ENCODE peak calls at places on chromosomes 13 and 19, in six cellular contexts. One of them, this sample, is unnamed. For H3K79me2, the result is how much of the 10 kb centered on the place peaks cover.

GRCh38 chr13:50419466-50419865 is 404.2 kb downstream of the KCNRG start:
- DNase-seq in mesendoderm: no peak
- DNase-seq in astrocyte: no peak
- DNase-seq in GM23248: no peak
- DNase-seq in fibroblast of lung: no peak
- DNase-seq in K562: no peak
- DNase-seq in this sample: no peak

GRCh38 chr19:5804516-5805464 is at the start of gene NRTN:
- DNase-seq in mesendoderm: peak
- DNase-seq in astrocyte: no peak
- DNase-seq in GM23248: no peak
- DNase-seq in fibroblast of lung: no peak
- DNase-seq in K562: peak
- DNase-seq in this sample: peak

GRCh38 chr13:48050550-48050949 is 13.0 kb downstream of the NUDT15 start:
- DNase-seq in mesendoderm: no peak
- DNase-seq in astrocyte: no peak
- DNase-seq in GM23248: no peak
- DNase-seq in fibroblast of lung: no peak
- DNase-seq in K562: no peak
- DNase-seq in this sample: no peak

GRCh38 chr19:811511-812048 is 10.2 kb downstream of the PLPPR3 start:
- DNase-seq in mesendoderm: no peak
- DNase-seq in astrocyte: no peak
- DNase-seq in GM23248: no peak
- DNase-seq in fibroblast of lung: no peak
- DNase-seq in K562: no peak
- DNase-seq in this sample: no peak

GRCh38 chr13:113941571-113942191 is 32.2 kb downstream of the C13orf46 start:
- DNase-seq in mesendoderm: peak
- DNase-seq in astrocyte: peak
- DNase-seq in GM23248: no peak
- DNase-seq in fibroblast of lung: peak
- DNase-seq in K562: no peak
- DNase-seq in this sample: no peak

GRCh38 chr13:35388979-35389378 is 87.5 kb downstream of the MAB21L1 start:
- DNase-seq in mesendoderm: peak
- DNase-seq in astrocyte: peak
- DNase-seq in GM23248: peak
- DNase-seq in fibroblast of lung: peak
- DNase-seq in K562: no peak
- DNase-seq in this sample: no peak

GRCh38 chr19:48872884-48873475 is 759 bp downstream of the PPP1R15A start:
- DNase-seq in mesendoderm: peak
- DNase-seq in astrocyte: peak
- DNase-seq in GM23248: peak
- DNase-seq in fibroblast of lung: peak
- DNase-seq in K562: peak
- DNase-seq in this sample: peak

GRCh38 chr13:32537580-32538233 is 888 bp downstream of the N4BP2L2 start:
- DNase-seq in mesendoderm: peak
- DNase-seq in astrocyte: no peak
- DNase-seq in GM23248: peak
- DNase-seq in fibroblast of lung: peak
- DNase-seq in K562: peak
- DNase-seq in this sample: peak

GRCh38 chr13:44153536-44153935 is 220.1 kb upstream of the SERP2 start:
- DNase-seq in mesendoderm: no peak
- DNase-seq in astrocyte: no peak
- DNase-seq in GM23248: no peak
- DNase-seq in fibroblast of lung: no peak
- DNase-seq in K562: no peak
- DNase-seq in this sample: no peak

GRCh38 chr19:39038098-39038497 is 5.7 kb upstream of the FBXO27 start:
- DNase-seq in mesendoderm: peak
- DNase-seq in astrocyte: no peak
- DNase-seq in GM23248: peak
- DNase-seq in fibroblast of lung: peak
- DNase-seq in K562: peak
- DNase-seq in this sample: no peak

GRCh38 chr13:96373597-96373996 is 283.7 kb downstream of the HS6ST3 start:
- DNase-seq in mesendoderm: no peak
- DNase-seq in astrocyte: no peak
- DNase-seq in GM23248: no peak
- DNase-seq in fibroblast of lung: no peak
- DNase-seq in K562: no peak
- DNase-seq in this sample: no peak

GRCh38 chr13:113962975-113963374 is 10.9 kb downstream of the C13orf46 start:
- DNase-seq in mesendoderm: no peak
- DNase-seq in astrocyte: no peak
- DNase-seq in GM23248: no peak
- DNase-seq in fibroblast of lung: no peak
- DNase-seq in K562: no peak
- DNase-seq in this sample: no peak

GRCh38 chr19:28883241-28883693 is 329.7 kb downstream of the UQCRFS1 start:
- DNase-seq in mesendoderm: peak
- DNase-seq in astrocyte: no peak
- DNase-seq in GM23248: peak
- DNase-seq in fibroblast of lung: peak
- DNase-seq in K562: no peak
- DNase-seq in this sample: no peak

GRCh38 chr13:33372251-33372919 is 86.8 kb upstream of the STARD13 start:
- DNase-seq in mesendoderm: no peak
- DNase-seq in astrocyte: no peak
- DNase-seq in GM23248: peak
- DNase-seq in fibroblast of lung: no peak
- DNase-seq in K562: no peak
- DNase-seq in this sample: no peak

GRCh38 chr19:5536337-5536894 is 31.3 kb downstream of the TINCR start:
- DNase-seq in mesendoderm: peak
- DNase-seq in astrocyte: peak
- DNase-seq in GM23248: peak
- DNase-seq in fibroblast of lung: peak
- DNase-seq in K562: no peak
- DNase-seq in this sample: no peak

GRCh38 chr13:83895994-83896580 is 13.8 kb upstream of the SLITRK1 start:
- DNase-seq in mesendoderm: no peak
- DNase-seq in astrocyte: peak
- DNase-seq in GM23248: no peak
- DNase-seq in fibroblast of lung: peak
- DNase-seq in K562: no peak
- DNase-seq in this sample: peak

GRCh38 chr19:55473613-55474012 is 2.8 kb upstream of the ZNF628 start:
- DNase-seq in mesendoderm: peak
- DNase-seq in astrocyte: no peak
- DNase-seq in GM23248: peak
- DNase-seq in fibroblast of lung: peak
- DNase-seq in K562: no peak
- DNase-seq in this sample: no peak

GRCh38 chr13:98541211-98541610 is 35.7 kb downstream of the STK24 start:
- DNase-seq in mesendoderm: no peak
- DNase-seq in astrocyte: no peak
- DNase-seq in GM23248: peak
- DNase-seq in fibroblast of lung: no peak
- DNase-seq in K562: no peak
- DNase-seq in this sample: no peak

GRCh38 chr13:98542568-98543379 is 34.1 kb downstream of the STK24 start:
- DNase-seq in mesendoderm: no peak
- DNase-seq in astrocyte: no peak
- DNase-seq in GM23248: peak
- DNase-seq in fibroblast of lung: no peak
- DNase-seq in K562: no peak
- DNase-seq in this sample: no peak

GRCh38 chr13:98544105-98544710 is 32.7 kb downstream of the STK24 start:
- DNase-seq in mesendoderm: no peak
- DNase-seq in astrocyte: no peak
- DNase-seq in GM23248: no peak
- DNase-seq in fibroblast of lung: no peak
- DNase-seq in K562: no peak
- DNase-seq in this sample: no peak

GRCh38 chr13:98541701-98542203 is 35.2 kb downstream of the STK24 start:
- DNase-seq in mesendoderm: no peak
- DNase-seq in astrocyte: no peak
- DNase-seq in GM23248: peak
- DNase-seq in fibroblast of lung: no peak
- DNase-seq in K562: no peak
- DNase-seq in this sample: no peak

DNA sequence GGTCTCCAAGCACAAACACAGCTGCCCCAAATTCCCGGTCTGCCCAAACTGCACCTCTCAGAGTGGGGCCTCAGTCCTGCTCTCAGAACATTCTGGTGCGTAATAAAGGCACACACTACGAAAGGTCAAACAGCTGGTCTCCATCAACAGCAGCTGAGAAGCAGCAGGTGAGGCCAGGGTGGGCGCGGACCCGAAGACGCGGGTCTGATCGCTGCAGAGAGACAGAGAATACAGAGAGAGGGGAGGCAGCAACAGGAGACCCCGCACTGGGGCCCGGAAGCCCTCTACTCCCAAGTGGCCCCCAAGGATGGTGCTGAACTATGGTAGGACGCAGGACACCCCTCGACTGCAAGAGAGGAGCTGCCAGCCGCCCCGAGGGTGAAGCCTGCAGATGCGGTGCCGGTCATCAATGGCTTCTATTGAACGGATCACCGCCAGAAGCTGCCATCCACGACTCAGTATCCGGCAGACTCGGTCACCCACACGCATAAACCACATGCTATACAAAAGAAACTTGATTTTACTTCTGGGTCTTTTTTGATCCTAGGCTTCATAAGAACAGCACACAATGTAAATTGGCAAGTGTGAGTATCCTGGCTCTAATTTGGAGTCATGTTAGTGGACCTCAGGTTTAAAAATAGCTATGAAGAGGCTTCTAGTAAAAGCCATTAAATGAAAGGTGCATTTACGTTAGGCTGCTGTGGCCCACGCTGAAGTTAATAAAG is 33.4 kb downstream of the STK24 start:
- DNase-seq in mesendoderm: no peak
- DNase-seq in astrocyte: no peak
- DNase-seq in GM23248: peak
- DNase-seq in fibroblast of lung: no peak
- DNase-seq in K562: no peak
- DNase-seq in this sample: no peak
- H3K9ac ChIP-seq in mesendoderm: no peak
- H3K9ac ChIP-seq in astrocyte: no peak
- H3K9ac ChIP-seq in GM23248: peak
- H3K9ac ChIP-seq in fibroblast of lung: no peak
- H3K9ac ChIP-seq in K562: no peak
- H3K9ac ChIP-seq in this sample: no peak

DNA sequence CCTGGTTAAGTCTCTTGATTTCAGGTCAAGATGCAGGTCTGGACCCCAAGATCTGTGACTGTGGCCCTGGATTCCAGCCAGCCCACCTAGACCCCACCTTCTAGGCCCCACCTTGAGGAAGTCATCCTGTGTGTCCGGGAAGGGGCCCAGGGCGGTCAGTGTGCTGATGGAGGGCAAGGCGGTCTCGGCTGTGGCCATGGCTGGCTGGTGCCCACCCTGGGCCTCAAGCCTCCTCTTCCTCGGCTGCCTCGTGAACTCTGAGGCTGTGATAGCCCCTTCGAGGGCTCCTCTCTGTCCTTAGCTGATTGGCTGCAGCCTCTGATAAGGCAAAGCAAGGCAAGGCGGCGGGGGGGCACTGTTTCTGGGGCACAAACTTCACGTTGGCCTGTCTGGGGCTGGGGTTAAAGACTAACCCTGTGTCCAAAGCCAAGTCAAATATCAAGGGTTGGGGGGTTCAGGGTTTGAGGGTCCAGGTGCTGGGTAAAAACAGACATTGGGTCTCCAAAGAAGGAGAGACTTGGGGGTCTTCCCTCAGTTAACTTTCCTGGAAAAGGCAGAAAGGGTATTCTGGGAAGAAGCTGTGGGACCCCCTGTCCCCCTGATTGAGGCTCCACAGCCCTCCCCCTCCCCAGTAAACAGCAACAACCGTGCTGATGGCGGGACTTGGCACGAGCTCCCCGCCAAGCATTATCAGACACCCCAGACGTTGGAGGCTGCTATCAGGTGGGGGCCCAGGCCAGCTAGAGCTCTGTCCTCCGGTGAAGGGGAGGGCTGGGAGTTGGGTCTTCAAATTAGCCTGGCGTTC is at the start of gene KLF1:
- DNase-seq in mesendoderm: no peak
- DNase-seq in astrocyte: no peak
- DNase-seq in GM23248: no peak
- DNase-seq in fibroblast of lung: no peak
- DNase-seq in K562: peak
- DNase-seq in this sample: no peak
- H3K4me3 ChIP-seq in mesendoderm: peak
- H3K4me3 ChIP-seq in astrocyte: no peak
- H3K4me3 ChIP-seq in GM23248: no peak
- H3K4me3 ChIP-seq in fibroblast of lung: no peak
- H3K4me3 ChIP-seq in K562: peak
- H3K4me3 ChIP-seq in this sample: no peak

DNA sequence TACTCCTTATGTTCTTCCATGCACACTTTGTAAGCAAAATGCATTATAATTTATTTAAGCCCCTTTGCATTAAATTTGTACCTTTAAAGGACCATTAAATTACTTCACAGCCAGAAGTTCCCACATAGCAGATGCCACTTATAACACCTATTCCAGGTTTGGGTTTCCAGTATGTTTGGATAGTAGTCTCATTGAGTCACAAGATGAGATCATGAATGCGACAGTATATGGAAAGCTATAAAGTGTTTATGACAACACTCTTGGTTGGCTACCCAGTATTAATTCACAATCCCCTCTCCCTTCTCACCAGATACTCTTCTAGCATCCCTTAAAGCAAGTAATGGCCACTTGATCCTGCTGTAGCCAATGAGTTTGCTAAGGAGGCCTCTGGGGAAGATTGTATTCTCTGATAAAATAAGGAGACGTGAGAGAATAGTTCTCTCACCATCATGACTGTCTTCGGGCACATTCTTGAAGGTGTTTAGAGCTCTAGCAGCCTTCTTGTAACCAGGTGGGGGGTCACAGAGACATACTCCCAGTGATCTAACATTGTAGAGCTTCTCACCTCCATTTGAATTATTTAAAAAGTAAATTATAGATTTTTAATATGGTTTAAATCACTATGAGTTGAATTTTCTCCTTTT is 2.8 kb upstream of the LHFPL6 start:
- DNase-seq in mesendoderm: peak
- DNase-seq in astrocyte: no peak
- DNase-seq in GM23248: no peak
- DNase-seq in fibroblast of lung: no peak
- DNase-seq in K562: no peak
- DNase-seq in this sample: no peak
- H3K79me2 ChIP-seq in mesendoderm: under half
- H3K79me2 ChIP-seq in astrocyte: under half
- H3K79me2 ChIP-seq in GM23248: under half
- H3K79me2 ChIP-seq in fibroblast of lung: under half
- H3K79me2 ChIP-seq in K562: under half
- H3K79me2 ChIP-seq in this sample: under half

DNA sequence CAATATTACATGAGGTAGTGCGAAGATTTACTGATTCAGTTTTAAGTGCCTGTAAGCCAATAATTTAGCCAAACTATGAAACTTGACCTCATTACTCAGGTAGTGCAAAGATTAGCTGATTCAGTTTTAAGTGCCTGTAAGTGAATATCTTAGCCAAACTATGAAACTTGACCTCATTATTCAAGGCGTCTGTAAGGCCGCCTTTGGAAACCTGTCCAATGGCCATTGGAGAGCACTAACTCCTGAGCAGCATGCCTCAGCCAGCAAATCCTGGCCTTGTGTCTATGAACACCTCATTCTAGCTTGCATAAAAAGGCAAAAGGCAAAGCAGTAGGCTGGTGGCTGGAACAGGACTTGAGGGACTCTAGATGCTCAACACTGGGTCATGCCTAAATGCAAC is 127.0 kb upstream of the GPR12 start:
- DNase-seq in mesendoderm: no peak
- DNase-seq in astrocyte: no peak
- DNase-seq in GM23248: no peak
- DNase-seq in fibroblast of lung: no peak
- DNase-seq in K562: no peak
- DNase-seq in this sample: no peak
- H3K9ac ChIP-seq in mesendoderm: no peak
- H3K9ac ChIP-seq in astrocyte: no peak
- H3K9ac ChIP-seq in GM23248: no peak
- H3K9ac ChIP-seq in fibroblast of lung: no peak
- H3K9ac ChIP-seq in K562: no peak
- H3K9ac ChIP-seq in this sample: no peak

This sample was measured in DND-41.